ENCODE peak calls at places on chromosome 9, in five cellular contexts. G is K562, O is SK-N-SH, T is H1, Z is HepG2. A is an unnamed sample.

GRCh38 chr9:17625644-17626388 is 47.0 kb downstream of the SH3GL2 start:
- DNase-seq in G (no peak), O (no peak), T (no peak), Z (no peak), A (no peak)

GRCh38 chr9:97628668-97629067 is 4.5 kb downstream of the TSTD2 start:
- DNase-seq in G (no peak), O (no peak), T (no peak), Z (no peak), A (no peak)

GRCh38 chr9:32698706-32699277 is 63.3 kb upstream of the TAF1L start:
- DNase-seq in G (no peak), O (no peak), T (no peak), Z (no peak), A (no peak)

GRCh38 chr9:76927540-76928240 is 21.8 kb upstream of the PRUNE2 start:
- DNase-seq in G (no peak), O (no peak), T (no peak), Z (no peak), A (no peak)

GRCh38 chr9:81592890-81593271 is 96.5 kb downstream of the TLE1 start:
- DNase-seq in G (no peak), O (peak), T (no peak), Z (no peak), A (no peak)

GRCh38 chr9:127154003-127154389 is 31.6 kb upstream of the ANGPTL2 start:
- DNase-seq in G (no peak), O (no peak), T (peak), Z (no peak), A (no peak)

GRCh38 chr9:122904466-122904822 is 715 bp downstream of the RC3H2 start:
- DNase-seq in G (peak), O (peak), T (no peak), Z (peak), A (no peak)

GRCh38 chr9:76441551-76442322 is 17.2 kb upstream of the GCNT1 start:
- DNase-seq in G (no peak), O (no peak), T (no peak), Z (no peak), A (peak)

GRCh38 chr9:113808391-113809191 is 67.5 kb upstream of the ZNF618 start:
- DNase-seq in G (no peak), O (no peak), T (peak), Z (no peak), A (no peak)

GRCh38 chr9:121851641-121852091 is 200.2 kb downstream of the DAB2IP start:
- DNase-seq in G (no peak), O (no peak), T (no peak), Z (no peak), A (no peak)

GRCh38 chr9:31873717-31874116 is 510.7 kb upstream of the ACO1 start:
- DNase-seq in G (no peak), O (no peak), T (no peak), Z (no peak), A (no peak)

GRCh38 chr9:23492126-23493002 is 333.7 kb downstream of the ELAVL2 start:
- DNase-seq in G (no peak), O (peak), T (no peak), Z (peak), A (no peak)

GRCh38 chr9:90124961-90125360 is 517.7 kb downstream of the DIRAS2 start:
- DNase-seq in G (no peak), O (peak), T (no peak), Z (no peak), A (no peak)

GRCh38 chr9:37311938-37312730 is 110.4 kb upstream of the GRHPR start:
- DNase-seq in G (no peak), O (no peak), T (no peak), Z (no peak), A (no peak)

GRCh38 chr9:4530375-4530774 is 40.1 kb downstream of the SLC1A1 start:
- DNase-seq in G (no peak), O (no peak), T (no peak), Z (no peak), A (peak)

GRCh38 chr9:124812401-124813016 is 35.6 kb downstream of the OLFML2A start:
- DNase-seq in G (peak), O (peak), T (no peak), Z (peak), A (no peak)

GRCh38 chr9:120676767-120677402 is 37.4 kb downstream of the MEGF9 start:
- DNase-seq in G (no peak), O (no peak), T (no peak), Z (no peak), A (no peak)

GRCh38 chr9:127215266-127216209 is 49.0 kb upstream of the GARNL3 start:
- DNase-seq in G (no peak), O (no peak), T (no peak), Z (no peak), A (no peak)

GRCh38 chr9:125999504-125999881 is 252.3 kb downstream of the PBX3 start:
- DNase-seq in G (no peak), O (peak), T (no peak), Z (no peak), A (no peak)

GRCh38 chr9:38227061-38227540 is 158.1 kb upstream of the SHB start:
- DNase-seq in G (peak), O (peak), T (peak), Z (peak), A (peak)

GRCh38 chr9:113541019-113541900 is 77.7 kb downstream of the RGS3 start:
- DNase-seq in G (peak), O (peak), T (peak), Z (peak), A (no peak)

GRCh38 chr9:79360387-79361347 is 211.1 kb upstream of the TLE4 start:
- DNase-seq in G (no peak), O (no peak), T (no peak), Z (no peak), A (no peak)

GRCh38 chr9:119736478-119737454 is 367.5 kb upstream of the BRINP1 start:
- DNase-seq in G (no peak), O (peak), T (no peak), Z (no peak), A (peak)

GRCh38 chr9:30075022-30075421 is 2309.4 kb upstream of the ACO1 start:
- DNase-seq in G (no peak), O (no peak), T (no peak), Z (no peak), A (no peak)

GRCh38 chr9:86099695-86100364 is 472 bp upstream of the GOLM1 start:
- DNase-seq in G (no peak), O (peak), T (peak), Z (no peak), A (no peak)

GRCh38 chr9:25716220-25716872 is 38.1 kb upstream of the TUSC1 start:
- DNase-seq in G (no peak), O (peak), T (peak), Z (peak), A (no peak)

GRCh38 chr9:117545846-117546245 is 131.0 kb upstream of the ASTN2 start:
- DNase-seq in G (no peak), O (no peak), T (no peak), Z (no peak), A (no peak)

GRCh38 chr9:130638278-130639118 is 25.9 kb upstream of the PRDM12 start:
- DNase-seq in G (no peak), O (no peak), T (no peak), Z (no peak), A (no peak)

GRCh38 chr9:90344013-90344412 is 298.6 kb downstream of the DIRAS2 start:
- DNase-seq in G (no peak), O (no peak), T (no peak), Z (no peak), A (no peak)

GRCh38 chr9:2299843-2300205 is 284.7 kb downstream of the SMARCA2 start:
- DNase-seq in G (no peak), O (no peak), T (peak), Z (no peak), A (no peak)

GRCh38 chr9:2297771-2298170 is 282.6 kb downstream of the SMARCA2 start:
- DNase-seq in G (no peak), O (no peak), T (no peak), Z (no peak), A (no peak)

GRCh38 chr9:2302606-2303005 is 287.5 kb downstream of the SMARCA2 start:
- DNase-seq in G (no peak), O (no peak), T (peak), Z (no peak), A (no peak)

GRCh38 chr9:2298217-2298616 is 283.1 kb downstream of the SMARCA2 start:
- DNase-seq in G (no peak), O (no peak), T (peak), Z (no peak), A (no peak)

DNA sequence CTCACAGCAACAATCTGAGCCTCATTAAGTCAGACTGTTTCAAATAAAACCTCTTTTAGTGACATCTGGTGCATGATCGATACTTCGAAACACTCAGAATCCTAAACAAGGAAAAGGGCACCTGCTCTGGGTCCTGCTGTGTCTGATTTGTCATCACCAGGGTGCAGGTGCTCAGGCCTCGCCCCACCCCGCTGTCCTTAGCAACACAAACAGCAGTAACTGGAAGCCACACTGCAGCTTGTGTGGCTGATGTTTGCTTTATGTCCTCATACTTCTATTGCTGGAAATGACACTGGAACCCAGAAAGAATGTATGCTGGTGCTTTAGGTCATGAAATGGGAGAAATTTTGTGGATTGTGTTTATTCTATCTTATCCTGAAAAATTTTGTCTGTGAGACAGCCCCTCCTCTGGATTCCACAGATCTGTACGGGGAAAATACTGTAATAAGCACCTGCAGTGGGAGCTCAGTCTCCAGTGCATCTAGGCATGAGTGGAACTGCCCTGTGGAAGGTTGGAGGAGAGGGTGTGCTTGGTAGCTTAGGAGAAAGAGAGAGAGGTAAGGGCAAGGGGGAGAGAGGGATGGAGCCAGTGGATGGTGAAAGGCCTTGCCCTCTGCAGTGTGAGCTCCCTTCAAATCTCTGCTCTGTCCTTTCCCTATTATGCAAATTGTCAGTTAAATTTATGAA is 284.2 kb downstream of the SMARCA2 start:
- DNase-seq in G (no peak), O (no peak), T (peak), Z (no peak), A (no peak)
- TF ChIP-seq SIN3A in G (no peak), O (no peak), T (no peak), Z (no peak), A (no peak)

GRCh38 chr9:109483771-109484442 is 14.2 kb downstream of the PTPN3 start:
- DNase-seq in G (no peak), O (no peak), T (no peak), Z (no peak), A (no peak)
- TF ChIP-seq CHD2 in G (no peak), O (no peak), T (no peak), Z (no peak), A (no peak)

DNA sequence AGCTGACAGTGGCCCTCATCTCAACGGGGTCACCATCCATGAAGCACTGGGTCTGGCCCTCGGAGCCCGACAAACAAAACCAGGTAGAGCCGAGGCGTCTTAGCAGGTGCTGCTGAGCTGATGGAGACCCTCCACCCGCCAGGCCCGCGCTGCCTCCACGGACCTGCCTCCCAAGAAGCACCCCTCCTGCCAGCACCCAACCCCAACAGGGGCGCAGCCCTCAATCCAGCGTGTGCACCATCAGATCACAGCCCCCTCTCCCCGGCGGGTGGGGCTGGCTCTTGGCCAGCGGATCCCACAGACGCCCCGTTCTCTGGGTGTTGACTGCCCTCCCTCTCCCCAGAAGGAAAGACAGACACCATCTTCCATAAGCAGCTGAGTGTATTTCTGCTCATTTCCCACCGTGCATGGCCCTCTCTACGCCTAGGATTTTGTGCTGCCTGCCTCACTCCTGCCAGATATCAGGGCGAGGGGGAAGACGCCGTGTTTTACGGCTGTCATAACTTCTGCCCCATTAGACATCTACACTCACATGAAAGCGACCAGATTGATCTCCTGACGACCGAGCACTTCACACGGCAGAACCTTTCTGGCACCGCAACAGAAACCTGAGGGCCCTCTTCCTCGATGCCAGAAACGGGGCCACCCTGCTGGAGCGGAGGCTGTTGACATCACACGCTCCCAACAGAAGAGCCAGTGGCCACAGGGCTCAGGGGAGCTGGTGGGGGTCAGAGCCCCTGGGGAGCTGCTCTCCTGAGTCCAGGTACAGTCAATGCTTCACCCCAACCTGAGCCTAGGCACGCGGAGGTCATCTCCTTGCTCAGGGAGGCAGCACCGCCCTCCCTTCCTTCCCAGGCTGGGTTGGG is 12.4 kb downstream of the NACC2 start:
- DNase-seq in G (no peak), O (peak), T (no peak), Z (no peak), A (no peak)
- TF ChIP-seq SIN3A in G (no peak), O (no peak), T (no peak), Z (no peak), A (no peak)

GRCh38 chr9:88302579-88303324 is 85.5 kb upstream of the SPIN1 start:
- DNase-seq in G (no peak), O (peak), T (no peak), Z (no peak), A (no peak)

GRCh38 chr9:88308831-88309230 is 79.4 kb upstream of the SPIN1 start:
- DNase-seq in G (no peak), O (no peak), T (no peak), Z (no peak), A (no peak)

GRCh38 chr9:88307136-88307535 is 81.1 kb upstream of the SPIN1 start:
- DNase-seq in G (no peak), O (no peak), T (no peak), Z (no peak), A (no peak)

GRCh38 chr9:88300556-88300955 is 87.7 kb upstream of the SPIN1 start:
- DNase-seq in G (no peak), O (no peak), T (no peak), Z (no peak), A (no peak)

GRCh38 chr9:88303785-88304495 is 84.3 kb upstream of the SPIN1 start:
- DNase-seq in G (no peak), O (no peak), T (no peak), Z (no peak), A (peak)
- TF ChIP-seq CHD2 in G (no peak), O (no peak), T (no peak), Z (no peak), A (no peak)

DNA sequence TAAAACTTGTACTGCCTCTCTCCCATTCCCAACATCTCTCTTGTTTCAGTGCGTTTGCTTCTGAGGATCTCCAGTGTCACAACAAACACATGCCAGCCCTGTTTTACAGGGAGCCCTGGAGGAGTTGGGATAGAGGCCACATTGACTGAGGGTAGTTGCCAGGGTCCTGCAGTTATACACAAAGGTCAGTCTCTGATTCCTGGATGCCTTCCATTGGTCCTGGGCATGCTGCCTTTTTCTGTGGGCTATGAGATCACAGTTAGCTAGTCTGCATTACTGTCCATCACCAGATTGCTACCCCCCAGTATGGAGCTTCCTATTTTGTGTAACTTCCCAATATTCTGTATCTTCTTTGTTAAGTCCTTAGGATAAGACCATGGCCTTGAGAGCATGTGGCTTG is 9.3 kb downstream of the NUDT2 start:
- DNase-seq in G (no peak), O (no peak), T (no peak), Z (no peak), A (no peak)
- TF ChIP-seq SIN3A in G (no peak), O (no peak), T (no peak), Z (no peak), A (no peak)

A was measured in GM12878.